ENCODE peak calls at places on chromosome 21, in four cellular contexts. One of them, this sample, is unnamed.

GRCh38 chr21:16978309-16978895 is 534.4 kb upstream of the CXADR start:
- DNase-seq in K562: no peak
- DNase-seq in GM12891: no peak
- DNase-seq in GM12878: no peak
- DNase-seq in this sample: no peak

GRCh38 chr21:30718239-30718909 is at the start of gene KRTAP21-3:
- DNase-seq in GM12878: no peak
- DNase-seq in K562: no peak
- DNase-seq in GM12891: no peak
- DNase-seq in this sample: no peak

GRCh38 chr21:15520811-15521643 is 208.8 kb upstream of the USP25 start:
- DNase-seq in K562: peak
- DNase-seq in GM12878: no peak
- DNase-seq in GM12891: no peak
- DNase-seq in this sample: peak

GRCh38 chr21:30695956-30696355 is 22.6 kb downstream of the KRTAP21-3 start:
- DNase-seq in GM12891: no peak
- DNase-seq in GM12878: no peak
- DNase-seq in K562: no peak
- DNase-seq in this sample: no peak

GRCh38 chr21:15406791-15407190 is 323.0 kb upstream of the USP25 start:
- DNase-seq in K562: no peak
- DNase-seq in GM12891: no peak
- DNase-seq in GM12878: no peak
- DNase-seq in this sample: no peak

GRCh38 chr21:24514081-24514733 is 1093.1 kb downstream of the MRPL39 start:
- DNase-seq in GM12878: no peak
- DNase-seq in K562: no peak
- DNase-seq in GM12891: no peak
- DNase-seq in this sample: no peak

GRCh38 chr21:19433623-19434022 is 1030.0 kb upstream of the TMPRSS15 start:
- DNase-seq in GM12878: no peak
- DNase-seq in GM12891: no peak
- DNase-seq in K562: peak
- DNase-seq in this sample: no peak

GRCh38 chr21:41477641-41478318 is 30.2 kb downstream of the TMPRSS2 start:
- DNase-seq in GM12878: no peak
- DNase-seq in GM12891: no peak
- DNase-seq in K562: no peak
- DNase-seq in this sample: no peak

GRCh38 chr21:27570306-27570868 is 603.5 kb upstream of the ADAMTS5 start:
- DNase-seq in GM12878: no peak
- DNase-seq in GM12891: no peak
- DNase-seq in K562: no peak
- DNase-seq in this sample: no peak

GRCh38 chr21:41283211-41283818 is 33.3 kb upstream of the FAM3B start:
- DNase-seq in GM12878: peak
- DNase-seq in K562: peak
- DNase-seq in GM12891: peak
- DNase-seq in this sample: peak

GRCh38 chr21:43907751-43908150 is 42.7 kb downstream of the AGPAT3 start:
- DNase-seq in GM12878: no peak
- DNase-seq in K562: no peak
- DNase-seq in GM12891: no peak
- DNase-seq in this sample: no peak

GRCh38 chr21:46322351-46323226 is 1.1 kb downstream of the C21orf58 start:
- DNase-seq in GM12891: no peak
- DNase-seq in K562: no peak
- DNase-seq in GM12878: no peak
- DNase-seq in this sample: no peak

GRCh38 chr21:29196664-29197052 is 66.2 kb downstream of the MAP3K7CL start:
- DNase-seq in GM12891: no peak
- DNase-seq in K562: no peak
- DNase-seq in GM12878: no peak
- DNase-seq in this sample: no peak

GRCh38 chr21:17053321-17053720 is 459.5 kb upstream of the CXADR start:
- DNase-seq in K562: no peak
- DNase-seq in GM12891: no peak
- DNase-seq in GM12878: no peak
- DNase-seq in this sample: no peak

GRCh38 chr21:14773777-14774345 is 227.7 kb upstream of the SAMSN1 start:
- DNase-seq in K562: peak
- DNase-seq in GM12891: no peak
- DNase-seq in GM12878: no peak
- DNase-seq in this sample: peak

GRCh38 chr21:23101111-23101510 is 2102.9 kb downstream of the NCAM2 start:
- DNase-seq in K562: no peak
- DNase-seq in GM12878: no peak
- DNase-seq in GM12891: no peak
- DNase-seq in this sample: no peak

GRCh38 chr21:43851593-43851992 is 13.4 kb upstream of the AGPAT3 start:
- DNase-seq in GM12891: no peak
- DNase-seq in GM12878: no peak
- DNase-seq in K562: no peak
- DNase-seq in this sample: no peak

GRCh38 chr21:18117116-18117515 is 127.5 kb upstream of the CHODL start:
- DNase-seq in GM12878: no peak
- DNase-seq in K562: no peak
- DNase-seq in GM12891: no peak
- DNase-seq in this sample: no peak

GRCh38 chr21:21084179-21084578 is 86.0 kb downstream of the NCAM2 start:
- DNase-seq in K562: no peak
- DNase-seq in GM12891: no peak
- DNase-seq in GM12878: no peak
- DNase-seq in this sample: no peak

GRCh38 chr21:29849735-29850176 is 90.0 kb downstream of the GRIK1 start:
- DNase-seq in K562: peak
- DNase-seq in GM12891: peak
- DNase-seq in GM12878: peak
- DNase-seq in this sample: peak

DNA sequence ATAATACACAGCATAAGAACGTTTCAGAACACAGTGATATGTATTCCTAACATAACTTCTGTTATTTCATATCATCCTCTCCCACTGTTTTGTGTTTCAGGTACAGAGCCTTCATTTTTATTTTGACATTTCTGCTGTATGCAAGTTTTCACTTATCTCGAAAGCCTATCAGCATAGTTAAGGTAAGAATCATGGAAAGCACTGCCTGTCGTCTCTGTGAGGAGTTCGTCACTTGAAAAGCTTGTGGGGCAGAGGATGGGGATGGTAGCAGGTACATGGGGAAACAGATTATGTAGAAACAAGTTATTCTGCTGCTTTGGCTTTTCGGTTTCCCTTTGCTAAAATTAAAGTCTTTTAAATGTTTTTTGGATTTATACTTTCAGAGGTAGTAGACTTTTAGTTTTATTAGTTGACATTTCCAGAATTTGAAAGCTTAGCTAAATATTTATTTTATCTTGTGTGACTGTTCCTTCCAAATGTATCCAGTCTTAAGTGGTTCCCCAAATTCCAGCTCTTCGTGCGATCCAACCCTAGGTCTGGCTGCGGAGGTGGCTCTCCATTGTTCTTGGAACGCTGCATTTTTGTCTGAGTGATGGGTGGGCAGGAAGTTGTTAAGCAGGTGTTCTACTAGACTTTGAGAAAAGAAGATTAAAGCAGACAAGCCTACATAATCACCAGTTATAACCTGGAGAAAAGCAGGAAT is 12.2 kb downstream of the SLC37A1 start:
- DNase-seq in K562: no peak
- DNase-seq in GM12891: no peak
- DNase-seq in GM12878: no peak
- DNase-seq in this sample: no peak
- TF ChIP-seq POLR2AphosphoS5 in K562: no peak
- TF ChIP-seq POLR2AphosphoS5 in GM12891: no peak
- TF ChIP-seq POLR2AphosphoS5 in GM12878: no peak
- TF ChIP-seq POLR2AphosphoS5 in this sample: no peak

GRCh38 chr21:26469789-26470188 is 103.3 kb downstream of the CYYR1 start:
- DNase-seq in K562: no peak
- DNase-seq in GM12891: no peak
- DNase-seq in GM12878: no peak
- DNase-seq in this sample: no peak
- TF ChIP-seq SPI1 in K562: no peak
- TF ChIP-seq SPI1 in GM12891: no peak
- TF ChIP-seq SPI1 in GM12878: no peak
- TF ChIP-seq SPI1 in this sample: no peak

DNA sequence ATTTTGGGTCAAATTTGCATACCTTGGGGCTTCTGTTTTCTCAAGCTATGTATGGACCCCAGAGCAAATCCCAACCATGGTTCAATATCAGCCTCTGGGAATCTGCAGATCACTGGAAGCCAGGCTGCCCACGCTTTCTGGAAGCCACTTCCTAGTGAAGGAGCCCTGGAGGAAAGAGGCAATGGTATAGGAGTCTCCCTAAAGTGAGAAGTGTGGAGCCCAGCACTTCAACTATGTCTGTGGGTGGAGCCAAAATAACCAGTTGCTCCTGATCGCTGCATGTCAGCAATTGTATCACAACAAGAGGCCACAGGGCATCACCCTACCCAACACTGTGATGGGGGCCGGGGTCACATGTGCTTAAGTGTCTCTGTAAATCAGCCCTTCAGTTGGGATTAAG is 26.9 kb downstream of the ETS2 start:
- DNase-seq in K562: no peak
- DNase-seq in GM12878: no peak
- DNase-seq in GM12891: no peak
- DNase-seq in this sample: no peak
- TF ChIP-seq POLR2AphosphoS5 in K562: no peak
- TF ChIP-seq POLR2AphosphoS5 in GM12878: no peak
- TF ChIP-seq POLR2AphosphoS5 in GM12891: no peak
- TF ChIP-seq POLR2AphosphoS5 in this sample: no peak

GRCh38 chr21:31750843-31751242 is 18.9 kb upstream of the SCAF4 start:
- DNase-seq in K562: no peak
- DNase-seq in GM12891: no peak
- DNase-seq in GM12878: no peak
- DNase-seq in this sample: no peak
- TF ChIP-seq SPI1 in K562: no peak
- TF ChIP-seq SPI1 in GM12891: no peak
- TF ChIP-seq SPI1 in GM12878: no peak
- TF ChIP-seq SPI1 in this sample: no peak

DNA sequence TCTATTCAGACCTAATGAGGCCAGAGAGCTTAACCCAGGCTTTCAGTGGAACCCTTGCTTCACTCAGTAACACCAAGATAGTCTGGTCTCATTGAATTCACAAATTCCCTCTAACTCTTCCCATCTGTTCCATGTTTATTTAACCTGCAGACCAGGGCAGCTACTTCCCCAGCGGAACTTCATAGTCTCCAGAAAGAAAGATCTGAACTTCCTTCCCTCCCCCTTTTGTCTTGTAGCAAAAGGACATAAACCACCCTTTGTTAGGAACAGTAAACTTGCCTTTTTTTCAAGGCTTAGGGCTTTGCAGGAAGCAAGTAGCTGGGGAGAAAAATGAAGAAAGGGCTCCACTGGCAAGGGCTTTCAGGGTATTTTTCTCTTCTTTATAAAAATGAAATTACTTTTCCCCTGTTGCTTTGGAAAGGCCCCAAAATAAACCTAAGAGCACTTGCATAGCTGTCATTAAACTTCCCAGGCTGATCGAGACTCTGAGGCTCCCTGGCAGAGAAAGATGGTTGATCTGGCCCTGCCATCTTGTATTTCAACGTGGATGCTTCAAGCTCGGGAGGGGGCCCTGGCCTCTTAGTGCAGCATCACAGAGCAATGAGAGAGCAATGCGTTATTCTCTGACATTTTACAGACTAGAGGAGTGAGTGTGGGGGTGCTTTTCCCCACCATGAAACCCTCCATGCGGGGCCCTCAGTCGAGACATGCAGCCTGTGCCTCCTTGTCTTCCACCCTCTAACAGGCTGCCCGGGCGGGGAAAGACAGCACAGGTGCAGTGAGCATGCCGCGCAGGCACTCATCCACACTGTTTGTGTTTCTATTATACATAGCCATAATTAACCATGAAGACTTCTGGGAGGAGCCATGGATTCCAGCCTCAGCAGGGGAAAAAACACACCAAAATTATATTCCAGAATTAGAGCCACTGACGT is 30.0 kb downstream of the MIS18A start:
- DNase-seq in K562: no peak
- DNase-seq in GM12878: no peak
- DNase-seq in GM12891: no peak
- DNase-seq in this sample: no peak
- TF ChIP-seq POLR2AphosphoS5 in K562: no peak
- TF ChIP-seq POLR2AphosphoS5 in GM12878: no peak
- TF ChIP-seq POLR2AphosphoS5 in GM12891: no peak
- TF ChIP-seq POLR2AphosphoS5 in this sample: no peak

DNA sequence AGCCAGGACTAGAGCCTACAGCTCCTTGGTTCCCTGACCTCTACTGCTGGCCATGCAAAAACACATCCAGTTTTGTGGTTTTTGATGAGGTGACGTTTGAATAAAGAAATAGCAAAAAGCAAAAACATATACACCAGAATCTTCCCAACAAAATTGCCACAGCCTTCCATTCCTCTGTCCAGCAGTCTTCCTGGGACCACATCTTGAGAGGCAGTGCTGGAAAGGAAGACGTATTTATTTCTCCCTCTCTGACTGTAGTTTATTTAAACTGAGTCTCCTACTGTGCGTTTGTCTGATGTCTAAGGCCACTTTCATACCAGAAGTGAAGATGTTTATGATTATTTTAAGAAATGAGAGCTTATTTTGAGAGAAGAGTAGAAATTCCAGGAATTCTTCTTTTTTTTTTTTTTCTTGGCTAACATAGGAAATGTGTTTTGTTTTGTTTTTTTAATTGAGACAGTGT is 118.4 kb downstream of the ITSN1 start:
- DNase-seq in GM12891: no peak
- DNase-seq in GM12878: no peak
- DNase-seq in K562: no peak
- DNase-seq in this sample: no peak
- TF ChIP-seq SPI1 in GM12891: no peak
- TF ChIP-seq SPI1 in GM12878: no peak
- TF ChIP-seq SPI1 in K562: no peak
- TF ChIP-seq SPI1 in this sample: no peak

This sample was measured in HL-60.